ENCODE peak calls at places on chromosome 3, in five cellular contexts. T, A, F, H and W are unnamed samples.
A peak's percentile ranks its signal among the peaks of the same experiment; 100 is the strongest.

GRCh38 chr3:185322111-185322510 is 40.8 kb upstream of the MAP3K13 start:
- DNase-seq in T (no peak), A (no peak), F (no peak), H (no peak), W (no peak)

GRCh38 chr3:133570937-133571320 is 2.6 kb upstream of the CDV3 start:
- DNase-seq in T (no peak), A (no peak), F (no peak), H (no peak), W (no peak)

GRCh38 chr3:101902041-101902440 is 52.7 kb downstream of the NFKBIZ start:
- DNase-seq in T (no peak), A (peak; percentile 77), F (no peak), H (no peak), W (no peak)

GRCh38 chr3:129230311-129231019 is 18.9 kb upstream of the COPG1 start:
- DNase-seq in T (no peak), A (peak; percentile 79), F (no peak), H (no peak), W (no peak)

GRCh38 chr3:124951511-124952390 is 17.2 kb upstream of the MUC13 start:
- DNase-seq in T (peak; percentile 76), A (no peak), F (no peak), H (no peak), W (no peak)

GRCh38 chr3:124260206-124260915 is 268.4 kb upstream of the ROPN1 start:
- DNase-seq in T (no peak), A (peak; percentile 27), F (no peak), H (peak; percentile 84), W (no peak)

GRCh38 chr3:138686771-138687221 is 78.2 kb downstream of the FAIM start:
- DNase-seq in T (no peak), A (peak; percentile 52), F (no peak), H (no peak), W (no peak)

GRCh38 chr3:123303976-123304560 is 102.3 kb downstream of the SEC22A start:
- DNase-seq in T (no peak), A (no peak), F (no peak), H (no peak), W (no peak)

GRCh38 chr3:39378092-39378491 is 5.1 kb upstream of the SLC25A38 start:
- DNase-seq in T (peak; percentile 78), A (peak; percentile 65), F (no peak), H (no peak), W (peak; percentile 17)

GRCh38 chr3:195012100-195012499 is 258.9 kb downstream of the XXYLT1 start:
- DNase-seq in T (no peak), A (no peak), F (no peak), H (no peak), W (no peak)

GRCh38 chr3:129398803-129399144 is 29.7 kb downstream of the EFCAB12 start:
- DNase-seq in T (peak; percentile 22), A (no peak), F (no peak), H (no peak), W (no peak)

GRCh38 chr3:135694142-135694541 is 271.4 kb upstream of the PPP2R3A start:
- DNase-seq in T (no peak), A (no peak), F (no peak), H (no peak), W (no peak)

GRCh38 chr3:195895900-195896360 is 12.4 kb downstream of the TNK2 start:
- DNase-seq in T (peak; percentile 76), A (peak; percentile 30), F (peak; percentile 45), H (no peak), W (peak; percentile 55)

GRCh38 chr3:182908471-182908870 is 71.9 kb downstream of the DCUN1D1 start:
- DNase-seq in T (no peak), A (no peak), F (no peak), H (no peak), W (no peak)

GRCh38 chr3:146542179-146542578 is 2.2 kb downstream of the PLSCR1 start:
- DNase-seq in T (no peak), A (no peak), F (no peak), H (no peak), W (no peak)

GRCh38 chr3:160134454-160134853 is 90.8 kb upstream of the C3orf80 start:
- DNase-seq in T (no peak), A (peak; percentile 38), F (no peak), H (no peak), W (no peak)

GRCh38 chr3:56260262-56260661 is 208.0 kb downstream of the ERC2 start:
- DNase-seq in T (no peak), A (no peak), F (no peak), H (no peak), W (no peak)

GRCh38 chr3:1272541-1273265 is 179.9 kb downstream of the CNTN6 start:
- DNase-seq in T (peak; percentile 14), A (no peak), F (no peak), H (no peak), W (no peak)

GRCh38 chr3:4225005-4225471 is 78.1 kb upstream of the SETMAR start:
- DNase-seq in T (no peak), A (no peak), F (no peak), H (no peak), W (no peak)

GRCh38 chr3:183295211-183295610 is 42.2 kb downstream of the B3GNT5 start:
- DNase-seq in T (no peak), A (peak; percentile 25), F (no peak), H (peak; percentile 24), W (no peak)

GRCh38 chr3:144033863-144034262 is 62.2 kb downstream of the DIPK2A start:
- DNase-seq in T (no peak), A (no peak), F (no peak), H (no peak), W (no peak)

GRCh38 chr3:139301183-139301582 is 42.6 kb upstream of the MRPS22 start:
- DNase-seq in T (no peak), A (no peak), F (no peak), H (no peak), W (no peak)

GRCh38 chr3:36409862-36410261 is 29.6 kb downstream of the STAC start:
- DNase-seq in T (no peak), A (no peak), F (no peak), H (no peak), W (no peak)

GRCh38 chr3:66276705-66277274 is 56.0 kb downstream of the SLC25A26 start:
- DNase-seq in T (peak; percentile 58), A (peak; percentile 62), F (peak; percentile 45), H (peak; percentile 72), W (peak; percentile 39)

GRCh38 chr3:64342940-64343691 is 117.8 kb upstream of the PRICKLE2 start:
- DNase-seq in T (no peak), A (peak; percentile 42), F (no peak), H (no peak), W (no peak)

GRCh38 chr3:101072299-101072698 is 79.1 kb upstream of the ABI3BP start:
- DNase-seq in T (no peak), A (peak; percentile 75), F (no peak), H (no peak), W (no peak)

GRCh38 chr3:129793356-129793755 is 100.2 kb downstream of the TMCC1 start:
- DNase-seq in T (no peak), A (peak; percentile 11), F (no peak), H (no peak), W (no peak)

GRCh38 chr3:123576119-123576518 is 8.7 kb downstream of the HACD2 start:
- DNase-seq in T (no peak), A (no peak), F (no peak), H (no peak), W (no peak)

GRCh38 chr3:10757021-10757820 is 58.8 kb upstream of the SLC6A11 start:
- DNase-seq in T (no peak), A (peak; percentile 20), F (no peak), H (no peak), W (no peak)
- H3K4me1 ChIP-seq in T (no peaks in the 10 kb centered on the region), A (no peaks in the 10 kb centered on the region), F (no peaks in the 10 kb centered on the region), H (no peaks in the 10 kb centered on the region), W (no peaks in the 10 kb centered on the region)

GRCh38 chr3:126377211-126377610 is 17.5 kb upstream of the CFAP100 start:
- DNase-seq in T (no peak), A (no peak), F (no peak), H (no peak), W (no peak)

GRCh38 chr3:126375835-126376331 is 18.7 kb upstream of the KLF15 start:
- DNase-seq in T (no peak), A (no peak), F (no peak), H (no peak), W (peak; percentile 14)

GRCh38 chr3:126376464-126376863 is 18.2 kb upstream of the CFAP100 start:
- DNase-seq in T (no peak), A (no peak), F (no peak), H (no peak), W (no peak)

GRCh38 chr3:126380011-126380768 is 14.5 kb upstream of the CFAP100 start:
- DNase-seq in T (no peak), A (no peak), F (no peak), H (no peak), W (no peak)

DNA sequence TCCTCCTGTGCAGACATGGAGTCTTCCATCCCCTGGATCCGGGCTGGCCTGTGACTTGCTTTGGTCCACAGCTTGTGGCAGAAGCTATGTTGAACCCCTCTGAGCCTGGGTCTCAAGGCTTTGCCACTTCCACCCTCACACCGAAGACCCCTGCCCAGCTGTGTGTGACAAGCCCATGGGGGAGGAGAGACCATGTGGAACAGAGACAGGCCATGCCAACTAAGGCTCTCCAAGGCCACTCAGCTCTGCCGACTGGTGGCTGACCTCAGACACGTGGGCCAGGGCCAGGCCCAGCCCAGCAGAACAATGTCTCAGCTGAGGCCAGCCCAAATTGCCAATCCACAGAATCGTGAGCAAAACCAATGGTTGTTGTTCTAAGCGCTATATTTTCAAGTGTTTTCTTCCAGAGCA is 16.4 kb upstream of the CFAP100 start:
- DNase-seq in T (no peak), A (no peak), F (no peak), H (no peak), W (no peak)
- TF ChIP-seq POLR2A in T (no peak), A (no peak), F (no peak), H (no peak), W (no peak)

GRCh38 chr3:149095487-149095886 is 9.2 kb upstream of the HLTF start:
- DNase-seq in T (no peak), A (no peak), F (no peak), H (no peak), W (no peak)

GRCh38 chr3:149101154-149101553 is 14.8 kb upstream of the HLTF start:
- DNase-seq in T (no peak), A (no peak), F (no peak), H (no peak), W (no peak)
- H3K4me1 ChIP-seq in T (no peaks in the 10 kb centered on the region), A (no peaks in the 10 kb centered on the region), F (no peaks in the 10 kb centered on the region), H (no peaks in the 10 kb centered on the region), W (no peaks in the 10 kb centered on the region)

GRCh38 chr3:72995337-72995736 is 1.3 kb upstream of the PPP4R2 start:
- DNase-seq in T (peak; percentile 51), A (no peak), F (no peak), H (peak; percentile 28), W (peak; percentile 17)

GRCh38 chr3:72998489-72998888 is 1.9 kb downstream of the PPP4R2 start:
- DNase-seq in T (no peak), A (no peak), F (no peak), H (no peak), W (no peak)

GRCh38 chr3:72996121-72996472 is 514 bp upstream of the PPP4R2 start:
- DNase-seq in T (peak; percentile 61), A (no peak), F (peak; percentile 17), H (peak; percentile 44), W (peak; percentile 21)

GRCh38 chr3:72997421-72997961 is 880 bp downstream of the PPP4R2 start:
- DNase-seq in T (peak; percentile 18), A (peak; percentile 72), F (no peak), H (no peak), W (peak; percentile 46)

GRCh38 chr3:72996473-72997333 is at the start of gene PPP4R2:
- DNase-seq in T (peak; percentile 90), A (peak; percentile 93), F (peak; percentile 62), H (peak; percentile 80), W (peak; percentile 87)
- TF ChIP-seq POLR2A in T (peak; percentile 84), A (peak; percentile 91), F (peak; percentile 92), H (peak; percentile 95), W (peak; percentile 95)